ENCODE peak calls at places on chromosomes 1 and 21, in five cellular contexts. One of them, this sample, is unnamed.

GRCh38 chr1:153662269-153662668 is 3.8 kb downstream of the SNAPIN start:
- DNase-seq in AG09309: no peak
- DNase-seq in HFF-Myc: no peak
- DNase-seq in CD4-positive, alpha-beta T cell: no peak
- DNase-seq in tibial artery: no peak
- DNase-seq in this sample: no peak

GRCh38 chr1:59856725-59857338 is 42.1 kb downstream of the HOOK1 start:
- DNase-seq in AG09309: no peak
- DNase-seq in HFF-Myc: no peak
- DNase-seq in CD4-positive, alpha-beta T cell: no peak
- DNase-seq in tibial artery: no peak
- DNase-seq in this sample: no peak

GRCh38 chr1:46098043-46098712 is 34.3 kb downstream of the PIK3R3 start:
- DNase-seq in AG09309: no peak
- DNase-seq in HFF-Myc: no peak
- DNase-seq in CD4-positive, alpha-beta T cell: no peak
- DNase-seq in tibial artery: no peak
- DNase-seq in this sample: no peak

GRCh38 chr21:18608226-18608625 is 204.6 kb upstream of the TMPRSS15 start:
- DNase-seq in AG09309: no peak
- DNase-seq in HFF-Myc: no peak
- DNase-seq in CD4-positive, alpha-beta T cell: no peak
- DNase-seq in tibial artery: no peak
- DNase-seq in this sample: no peak

GRCh38 chr1:224251741-224252146 is 68.7 kb downstream of the DEGS1 start:
- DNase-seq in AG09309: no peak
- DNase-seq in HFF-Myc: no peak
- DNase-seq in CD4-positive, alpha-beta T cell: no peak
- DNase-seq in tibial artery: no peak
- DNase-seq in this sample: no peak

GRCh38 chr1:11342677-11343076 is 69.7 kb downstream of the UBIAD1 start:
- DNase-seq in AG09309: no peak
- DNase-seq in HFF-Myc: peak; percentile 33
- DNase-seq in CD4-positive, alpha-beta T cell: no peak
- DNase-seq in tibial artery: no peak
- DNase-seq in this sample: no peak

GRCh38 chr1:30446508-30446907 is 276.9 kb downstream of the MATN1 start:
- DNase-seq in AG09309: no peak
- DNase-seq in HFF-Myc: no peak
- DNase-seq in CD4-positive, alpha-beta T cell: no peak
- DNase-seq in tibial artery: no peak
- DNase-seq in this sample: no peak

GRCh38 chr1:67792756-67793475 is 40.4 kb downstream of the GNG12 start:
- DNase-seq in AG09309: no peak
- DNase-seq in HFF-Myc: no peak
- DNase-seq in CD4-positive, alpha-beta T cell: no peak
- DNase-seq in tibial artery: no peak
- DNase-seq in this sample: no peak

GRCh38 chr1:47231314-47232186 is 475 bp downstream of the TAL1 start:
- DNase-seq in AG09309: no peak
- DNase-seq in HFF-Myc: no peak
- DNase-seq in CD4-positive, alpha-beta T cell: no peak
- DNase-seq in tibial artery: peak; percentile 47
- DNase-seq in this sample: peak; percentile 63

GRCh38 chr21:27202301-27202700 is 235.4 kb upstream of the ADAMTS5 start:
- DNase-seq in AG09309: no peak
- DNase-seq in HFF-Myc: no peak
- DNase-seq in CD4-positive, alpha-beta T cell: no peak
- DNase-seq in tibial artery: no peak
- DNase-seq in this sample: no peak

GRCh38 chr1:33460947-33461629 is 11.4 kb upstream of the ZSCAN20 start:
- DNase-seq in AG09309: no peak
- DNase-seq in HFF-Myc: no peak
- DNase-seq in CD4-positive, alpha-beta T cell: no peak
- DNase-seq in tibial artery: peak; percentile 61
- DNase-seq in this sample: peak; percentile 74

GRCh38 chr1:27521336-27522147 is 31.6 kb upstream of the WASF2 start:
- DNase-seq in AG09309: no peak
- DNase-seq in HFF-Myc: no peak
- DNase-seq in CD4-positive, alpha-beta T cell: peak; percentile 27
- DNase-seq in tibial artery: peak; percentile 46
- DNase-seq in this sample: no peak

GRCh38 chr1:232239557-232240468 is 390.1 kb downstream of the SIPA1L2 start:
- DNase-seq in AG09309: no peak
- DNase-seq in HFF-Myc: no peak
- DNase-seq in CD4-positive, alpha-beta T cell: no peak
- DNase-seq in tibial artery: no peak
- DNase-seq in this sample: no peak

GRCh38 chr1:85406081-85406480 is 58.9 kb downstream of the DDAH1 start:
- DNase-seq in AG09309: no peak
- DNase-seq in HFF-Myc: no peak
- DNase-seq in CD4-positive, alpha-beta T cell: no peak
- DNase-seq in tibial artery: no peak
- DNase-seq in this sample: no peak

GRCh38 chr1:61053712-61054608 is 28.4 kb upstream of the NFIA start:
- DNase-seq in AG09309: no peak
- DNase-seq in HFF-Myc: no peak
- DNase-seq in CD4-positive, alpha-beta T cell: no peak
- DNase-seq in tibial artery: no peak
- DNase-seq in this sample: no peak

GRCh38 chr1:15799928-15800835 is 7.3 kb downstream of the UQCRHL start:
- DNase-seq in AG09309: no peak
- DNase-seq in HFF-Myc: peak; percentile 52
- DNase-seq in CD4-positive, alpha-beta T cell: no peak
- DNase-seq in tibial artery: peak; percentile 41
- DNase-seq in this sample: no peak

GRCh38 chr1:227709451-227709850 is 25.7 kb downstream of the JMJD4 start:
- DNase-seq in AG09309: no peak
- DNase-seq in HFF-Myc: no peak
- DNase-seq in CD4-positive, alpha-beta T cell: no peak
- DNase-seq in tibial artery: no peak
- DNase-seq in this sample: no peak

GRCh38 chr1:1460540-1461130 is 10.9 kb upstream of the ATAD3B start:
- DNase-seq in AG09309: no peak
- DNase-seq in HFF-Myc: no peak
- DNase-seq in CD4-positive, alpha-beta T cell: no peak
- DNase-seq in tibial artery: no peak
- DNase-seq in this sample: no peak

GRCh38 chr1:148388260-148389026 is 94.7 kb downstream of the PPIAL4G start:
- DNase-seq in AG09309: peak; percentile 43
- DNase-seq in HFF-Myc: peak; percentile 77
- DNase-seq in CD4-positive, alpha-beta T cell: peak; percentile 78
- DNase-seq in tibial artery: peak; percentile 86
- DNase-seq in this sample: peak; percentile 94

GRCh38 chr1:70091811-70092210 is 113.6 kb downstream of the LRRC40 start:
- DNase-seq in AG09309: no peak
- DNase-seq in HFF-Myc: no peak
- DNase-seq in CD4-positive, alpha-beta T cell: no peak
- DNase-seq in tibial artery: no peak
- DNase-seq in this sample: no peak

GRCh38 chr1:39261712-39262221 is 57.3 kb downstream of the MACF1 start:
- DNase-seq in AG09309: no peak
- DNase-seq in HFF-Myc: no peak
- DNase-seq in CD4-positive, alpha-beta T cell: no peak
- DNase-seq in tibial artery: no peak
- DNase-seq in this sample: no peak

GRCh38 chr1:165036403-165036802 is 320.1 kb downstream of the LMX1A start:
- DNase-seq in AG09309: no peak
- DNase-seq in HFF-Myc: no peak
- DNase-seq in CD4-positive, alpha-beta T cell: no peak
- DNase-seq in tibial artery: no peak
- DNase-seq in this sample: no peak

GRCh38 chr1:12032141-12032710 is 12.9 kb downstream of the MIIP start:
- DNase-seq in AG09309: no peak
- DNase-seq in HFF-Myc: no peak
- DNase-seq in CD4-positive, alpha-beta T cell: no peak
- DNase-seq in tibial artery: no peak
- DNase-seq in this sample: no peak

GRCh38 chr21:18369115-18369514 is 34.5 kb downstream of the TMPRSS15 start:
- DNase-seq in AG09309: no peak
- DNase-seq in HFF-Myc: no peak
- DNase-seq in CD4-positive, alpha-beta T cell: no peak
- DNase-seq in tibial artery: no peak
- DNase-seq in this sample: no peak

GRCh38 chr1:192235127-192235526 is 76.9 kb downstream of the RGS18 start:
- DNase-seq in AG09309: no peak
- DNase-seq in HFF-Myc: no peak
- DNase-seq in CD4-positive, alpha-beta T cell: no peak
- DNase-seq in tibial artery: no peak
- DNase-seq in this sample: no peak

GRCh38 chr21:34956416-34957316 is 92.4 kb downstream of the RUNX1 start:
- DNase-seq in AG09309: no peak
- DNase-seq in HFF-Myc: no peak
- DNase-seq in CD4-positive, alpha-beta T cell: no peak
- DNase-seq in tibial artery: no peak
- DNase-seq in this sample: no peak

GRCh38 chr1:107555578-107555977 is 409.4 kb downstream of the VAV3 start:
- DNase-seq in AG09309: no peak
- DNase-seq in HFF-Myc: no peak
- DNase-seq in CD4-positive, alpha-beta T cell: no peak
- DNase-seq in tibial artery: no peak
- DNase-seq in this sample: no peak

GRCh38 chr1:47178665-47179022 is 11.2 kb downstream of the PDZK1IP1 start:
- DNase-seq in AG09309: no peak
- DNase-seq in HFF-Myc: no peak
- DNase-seq in CD4-positive, alpha-beta T cell: no peak
- DNase-seq in tibial artery: no peak
- DNase-seq in this sample: no peak

DNA sequence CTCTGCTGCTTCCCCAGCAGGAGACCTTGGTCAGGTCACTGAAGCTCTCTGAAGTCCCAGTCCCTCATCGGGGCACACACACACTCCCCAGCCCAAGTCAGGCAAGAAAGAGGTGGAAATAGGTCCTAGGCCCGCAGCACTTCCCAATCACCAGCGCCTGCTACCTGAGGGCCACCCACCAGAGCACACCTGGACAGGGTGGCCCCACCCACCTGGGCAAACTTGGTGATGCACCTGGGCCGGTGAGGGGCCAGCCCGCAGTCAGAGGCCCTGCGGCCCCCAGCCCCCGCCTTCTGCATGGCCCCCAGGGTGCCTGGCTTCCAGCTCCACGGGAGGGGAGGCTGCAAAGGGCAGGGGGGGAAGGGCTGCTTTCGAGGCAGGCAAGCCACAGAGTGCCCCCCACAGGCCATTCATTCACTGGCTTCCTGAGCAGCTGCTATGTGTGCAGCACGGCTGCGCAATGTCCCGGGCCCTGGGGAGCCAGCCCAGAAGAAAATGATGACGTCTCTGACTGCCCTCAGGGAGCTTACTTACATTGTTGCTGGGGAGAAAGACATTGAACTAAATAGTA is 4.7 kb downstream of the SH2D5 start:
- DNase-seq in AG09309: no peak
- DNase-seq in HFF-Myc: no peak
- DNase-seq in CD4-positive, alpha-beta T cell: no peak
- DNase-seq in tibial artery: no peak
- DNase-seq in this sample: no peak
- TF ChIP-seq CTCF in AG09309: no peak
- TF ChIP-seq CTCF in HFF-Myc: no peak
- TF ChIP-seq CTCF in CD4-positive, alpha-beta T cell: no peak
- TF ChIP-seq CTCF in tibial artery: no peak
- TF ChIP-seq CTCF in this sample: no peak

DNA sequence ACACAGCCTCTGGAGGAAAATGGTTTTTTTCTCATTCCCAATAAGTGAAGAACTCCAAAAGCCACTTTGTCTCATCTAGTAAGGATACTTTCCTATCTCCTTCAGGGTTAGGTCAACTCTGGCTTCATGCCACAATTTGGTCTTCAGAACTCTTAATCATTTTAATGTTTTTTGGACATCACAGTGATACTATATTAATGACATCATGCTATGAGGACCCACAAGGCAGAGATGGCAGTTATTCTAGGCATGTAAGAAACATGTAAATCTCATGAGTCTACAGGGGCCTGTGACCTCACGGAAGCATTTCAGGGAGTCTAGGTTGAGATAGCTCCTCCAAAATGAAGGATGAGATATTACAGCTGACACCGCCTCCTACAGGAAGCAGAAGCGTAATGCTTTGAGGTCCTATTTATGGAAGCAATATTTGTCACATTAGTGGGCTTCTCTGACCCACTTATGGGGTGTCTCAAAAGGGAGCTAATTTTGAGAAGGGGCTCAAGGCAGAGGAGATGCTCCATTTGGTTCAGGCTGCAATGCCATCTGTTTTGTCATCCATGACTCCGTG is 5.0 kb upstream of the GPR137B start:
- DNase-seq in AG09309: no peak
- DNase-seq in HFF-Myc: no peak
- DNase-seq in CD4-positive, alpha-beta T cell: no peak
- DNase-seq in tibial artery: no peak
- DNase-seq in this sample: no peak
- TF ChIP-seq CTCF in AG09309: no peak
- TF ChIP-seq CTCF in HFF-Myc: no peak
- TF ChIP-seq CTCF in CD4-positive, alpha-beta T cell: no peak
- TF ChIP-seq CTCF in tibial artery: no peak
- TF ChIP-seq CTCF in this sample: peak; percentile 18

GRCh38 chr1:109825774-109826173 is 62.1 kb upstream of the EPS8L3 start:
- DNase-seq in AG09309: no peak
- DNase-seq in HFF-Myc: no peak
- DNase-seq in CD4-positive, alpha-beta T cell: no peak
- DNase-seq in tibial artery: no peak
- DNase-seq in this sample: no peak

GRCh38 chr1:109824349-109825115 is 60.8 kb upstream of the EPS8L3 start:
- DNase-seq in AG09309: no peak
- DNase-seq in HFF-Myc: no peak
- DNase-seq in CD4-positive, alpha-beta T cell: no peak
- DNase-seq in tibial artery: no peak
- DNase-seq in this sample: no peak

GRCh38 chr1:109821831-109822745 is 58.4 kb upstream of the EPS8L3 start:
- DNase-seq in AG09309: no peak
- DNase-seq in HFF-Myc: no peak
- DNase-seq in CD4-positive, alpha-beta T cell: no peak
- DNase-seq in tibial artery: peak; percentile 74
- DNase-seq in this sample: peak; percentile 95

GRCh38 chr1:109822749-109823542 is 59.2 kb upstream of the EPS8L3 start:
- DNase-seq in AG09309: no peak
- DNase-seq in HFF-Myc: no peak
- DNase-seq in CD4-positive, alpha-beta T cell: no peak
- DNase-seq in tibial artery: no peak
- DNase-seq in this sample: no peak

GRCh38 chr1:109823543-109824348 is 60.0 kb upstream of the EPS8L3 start:
- DNase-seq in AG09309: no peak
- DNase-seq in HFF-Myc: no peak
- DNase-seq in CD4-positive, alpha-beta T cell: no peak
- DNase-seq in tibial artery: peak; percentile 70
- DNase-seq in this sample: no peak
- TF ChIP-seq CTCF in AG09309: no peak
- TF ChIP-seq CTCF in HFF-Myc: no peak
- TF ChIP-seq CTCF in CD4-positive, alpha-beta T cell: no peak
- TF ChIP-seq CTCF in tibial artery: no peak
- TF ChIP-seq CTCF in this sample: no peak

DNA sequence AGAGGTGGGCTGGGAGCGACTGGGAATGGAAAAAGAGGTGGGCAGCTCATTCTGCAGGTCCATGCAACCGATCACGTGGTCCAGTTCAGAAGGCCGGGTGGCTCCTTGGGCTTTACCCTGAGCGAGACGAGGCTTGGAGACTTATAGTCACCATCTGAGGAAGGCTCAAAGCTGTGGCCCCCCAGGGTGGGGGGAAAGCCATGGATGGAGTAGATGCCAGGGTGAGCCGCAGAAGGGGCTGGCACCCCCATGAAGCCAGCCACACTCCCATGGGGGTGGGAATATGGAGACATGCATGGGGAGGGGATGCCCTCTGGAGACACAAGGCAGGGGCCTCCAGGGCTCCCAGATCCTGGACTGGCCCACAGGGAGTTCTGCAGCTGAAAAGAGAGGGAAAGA is 9.8 kb downstream of the ALX3 start:
- DNase-seq in AG09309: no peak
- DNase-seq in HFF-Myc: no peak
- DNase-seq in CD4-positive, alpha-beta T cell: no peak
- DNase-seq in tibial artery: no peak
- DNase-seq in this sample: no peak
- TF ChIP-seq CTCF in AG09309: no peak
- TF ChIP-seq CTCF in HFF-Myc: no peak
- TF ChIP-seq CTCF in CD4-positive, alpha-beta T cell: no peak
- TF ChIP-seq CTCF in tibial artery: no peak
- TF ChIP-seq CTCF in this sample: no peak

This sample was measured in CD14-positive monocyte.